ENCODE peak calls at places on chromosomes 4 and X, in nine cellular contexts. N is breast epithelium; Y is MM.1S; T is CD4-positive, alpha-beta memory T cell; H is SJSA1; B is colonic mucosa; V is SK-N-SH; U is GM23248; Q is CD8-positive, alpha-beta memory T cell. C is an unnamed sample. For H3K27me3, the result is how much of the 10 kb centered on the place peaks cover.

GRCh38 chr4:931194-931959 is 739 bp downstream of the GAK start:
- DNase-seq in N (no peak), Y (no peak), T (no peak), H (peak), B (peak), V (peak), U (peak), Q (peak), C (no peak)

GRCh38 chrX:123357941-123358340 is 173.9 kb downstream of the GRIA3 start:
- DNase-seq in N (no peak), Y (no peak), T (no peak), H (no peak), B (no peak), V (no peak), U (no peak), Q (no peak), C (no peak)

GRCh38 chrX:133911816-133912495 is 73.4 kb downstream of the GPC3 start:
- DNase-seq in N (no peak), Y (no peak), T (no peak), H (no peak), B (no peak), V (no peak), U (no peak), Q (no peak), C (no peak)

GRCh38 chr4:177479063-177479462 is 36.8 kb upstream of the AGA start:
- DNase-seq in N (no peak), Y (no peak), T (no peak), H (no peak), B (no peak), V (no peak), U (no peak), Q (no peak), C (no peak)

GRCh38 chr4:159003420-159004253 is 99.2 kb upstream of the RAPGEF2 start:
- DNase-seq in N (no peak), Y (no peak), T (no peak), H (no peak), B (no peak), V (no peak), U (peak), Q (no peak), C (no peak)

GRCh38 chrX:72584165-72584564 is 11.5 kb upstream of the HDAC8 start:
- DNase-seq in N (no peak), Y (no peak), T (no peak), H (no peak), B (no peak), V (no peak), U (no peak), Q (no peak), C (no peak)

GRCh38 chrX:70470850-70471289 is 26.2 kb downstream of the DLG3 start:
- DNase-seq in N (no peak), Y (peak), T (peak), H (no peak), B (no peak), V (no peak), U (no peak), Q (no peak), C (no peak)

GRCh38 chr4:52425751-52426326 is 233.3 kb downstream of the USP46 start:
- DNase-seq in N (no peak), Y (no peak), T (no peak), H (no peak), B (no peak), V (no peak), U (no peak), Q (no peak), C (no peak)

GRCh38 chr4:121656269-121656641 is 40.5 kb downstream of the ANXA5 start:
- DNase-seq in N (peak), Y (peak), T (peak), H (peak), B (no peak), V (peak), U (peak), Q (no peak), C (peak)

GRCh38 chrX:23513121-23513520 is 154.2 kb upstream of the PRDX4 start:
- DNase-seq in N (no peak), Y (no peak), T (no peak), H (no peak), B (no peak), V (no peak), U (no peak), Q (no peak), C (no peak)

GRCh38 chrX:131841496-131842410 is 181.3 kb upstream of the STK26 start:
- DNase-seq in N (no peak), Y (peak), T (peak), H (peak), B (no peak), V (peak), U (peak), Q (no peak), C (peak)

GRCh38 chr4:176837176-176837915 is 44.6 kb upstream of the VEGFC start:
- DNase-seq in N (no peak), Y (no peak), T (no peak), H (no peak), B (no peak), V (no peak), U (peak), Q (no peak), C (no peak)

GRCh38 chrX:68840256-68840655 is 11.4 kb downstream of the EFNB1 start:
- DNase-seq in N (no peak), Y (no peak), T (no peak), H (no peak), B (no peak), V (no peak), U (no peak), Q (no peak), C (no peak)

GRCh38 chr4:8721621-8722020 is 129.1 kb downstream of the CPZ start:
- DNase-seq in N (no peak), Y (no peak), T (no peak), H (no peak), B (no peak), V (no peak), U (no peak), Q (no peak), C (no peak)

GRCh38 chr4:138290803-138291202 is 48.7 kb upstream of the SLC7A11 start:
- DNase-seq in N (no peak), Y (no peak), T (no peak), H (no peak), B (no peak), V (no peak), U (no peak), Q (no peak), C (no peak)

GRCh38 chrX:110087485-110088356 is 84.8 kb downstream of the TMEM164 start:
- DNase-seq in N (no peak), Y (no peak), T (no peak), H (peak), B (no peak), V (no peak), U (peak), Q (no peak), C (no peak)

GRCh38 chr4:149896428-149896827 is 80.8 kb upstream of the IQCM start:
- DNase-seq in N (no peak), Y (no peak), T (no peak), H (peak), B (no peak), V (no peak), U (peak), Q (no peak), C (no peak)

GRCh38 chr4:74543983-74544382 is 99.0 kb downstream of the AREG start:
- DNase-seq in N (no peak), Y (no peak), T (no peak), H (no peak), B (no peak), V (no peak), U (peak), Q (no peak), C (no peak)

GRCh38 chr4:8911311-8912088 is 39.9 kb upstream of the HMX1 start:
- DNase-seq in N (peak), Y (no peak), T (no peak), H (no peak), B (peak), V (peak), U (peak), Q (no peak), C (no peak)

GRCh38 chr4:185112104-185112503 is 31.0 kb upstream of the SLC25A4 start:
- DNase-seq in N (no peak), Y (peak), T (no peak), H (peak), B (no peak), V (no peak), U (peak), Q (no peak), C (peak)

GRCh38 chrX:21355831-21356230 is 18.4 kb upstream of the CNKSR2 start:
- DNase-seq in N (no peak), Y (no peak), T (no peak), H (no peak), B (no peak), V (no peak), U (no peak), Q (no peak), C (no peak)

GRCh38 chr4:89363786-89364185 is 56.2 kb upstream of the GPRIN3 start:
- DNase-seq in N (no peak), Y (no peak), T (no peak), H (no peak), B (no peak), V (no peak), U (no peak), Q (no peak), C (no peak)

GRCh38 chr4:112717856-112718255 is 80.9 kb downstream of the LARP7 start:
- DNase-seq in N (no peak), Y (no peak), T (no peak), H (no peak), B (no peak), V (no peak), U (no peak), Q (no peak), C (no peak)

GRCh38 chrX:53312946-53313745 is 31.8 kb upstream of the IQSEC2 start:
- DNase-seq in N (peak), Y (peak), T (peak), H (peak), B (peak), V (peak), U (peak), Q (peak), C (peak)

GRCh38 chr4:88735554-88735953 is 37.9 kb upstream of the NAP1L5 start:
- DNase-seq in N (no peak), Y (no peak), T (no peak), H (no peak), B (no peak), V (no peak), U (no peak), Q (no peak), C (no peak)

GRCh38 chrX:37830371-37830770 is 17.0 kb downstream of the DYNLT3 start:
- DNase-seq in N (no peak), Y (no peak), T (no peak), H (no peak), B (no peak), V (no peak), U (no peak), Q (no peak), C (no peak)

GRCh38 chrX:103437147-103437873 is 61.0 kb downstream of the BEX3 start:
- DNase-seq in N (no peak), Y (no peak), T (no peak), H (no peak), B (no peak), V (no peak), U (no peak), Q (no peak), C (no peak)

GRCh38 chrX:143319526-143319925 is 197.7 kb downstream of the SPANXN3 start:
- DNase-seq in N (no peak), Y (no peak), T (no peak), H (no peak), B (no peak), V (no peak), U (no peak), Q (no peak), C (no peak)

GRCh38 chrX:17471121-17471520 is 96.1 kb downstream of the NHS start:
- DNase-seq in N (no peak), Y (no peak), T (no peak), H (no peak), B (no peak), V (no peak), U (no peak), Q (no peak), C (no peak)

GRCh38 chr4:125482822-125483221 is 168.1 kb downstream of the FAT4 start:
- DNase-seq in N (no peak), Y (no peak), T (no peak), H (no peak), B (no peak), V (no peak), U (no peak), Q (no peak), C (no peak)

GRCh38 chrX:54495814-54496516 is at the start of gene FGD1:
- DNase-seq in N (peak), Y (peak), T (peak), H (peak), B (peak), V (peak), U (peak), Q (peak), C (peak)
- H3K27me3 ChIP-seq in N (under half), Y (under half), T (under half), H (under half), B (under half), V (under half), U (under half), Q (under half), C (under half)

GRCh38 chrX:56736219-56736618 is 7.2 kb downstream of the NBDY start:
- DNase-seq in N (no peak), Y (no peak), T (no peak), H (no peak), B (no peak), V (no peak), U (no peak), Q (no peak), C (no peak)
- H3K27me3 ChIP-seq in N (under half), Y (under half), T (under half), H (under half), B (under half), V (under half), U (under half), Q (under half), C (under half)

GRCh38 chrX:120274145-120274544 is 23.5 kb downstream of the ZBTB33 start:
- DNase-seq in N (no peak), Y (no peak), T (no peak), H (no peak), B (no peak), V (no peak), U (no peak), Q (no peak), C (no peak)
- H3K27me3 ChIP-seq in N (under half), Y (under half), T (under half), H (under half), B (under half), V (under half), U (under half), Q (under half), C (under half)

GRCh38 chr4:109298279-109299010 is 4.0 kb downstream of the COL25A1 start:
- DNase-seq in N (no peak), Y (peak), T (no peak), H (no peak), B (no peak), V (peak), U (peak), Q (no peak), C (no peak)

GRCh38 chr4:109301691-109302365 is 630 bp downstream of the COL25A1 start:
- DNase-seq in N (no peak), Y (no peak), T (no peak), H (no peak), B (no peak), V (peak), U (peak), Q (no peak), C (no peak)

GRCh38 chr4:109302366-109303140 is at the start of gene COL25A1:
- DNase-seq in N (peak), Y (peak), T (peak), H (no peak), B (peak), V (peak), U (peak), Q (peak), C (peak)

GRCh38 chr4:109303141-109303499 is 662 bp upstream of the COL25A1 start:
- DNase-seq in N (no peak), Y (no peak), T (no peak), H (peak), B (no peak), V (no peak), U (peak), Q (no peak), C (no peak)
- H3K27me3 ChIP-seq in N (under half), Y (under half), T (under half), H (half or more), B (under half), V (under half), U (half or more), Q (under half), C (under half)

GRCh38 chrX:85815203-85815751 is 232.1 kb downstream of the CHM start:
- DNase-seq in N (no peak), Y (peak), T (no peak), H (no peak), B (no peak), V (no peak), U (no peak), Q (no peak), C (no peak)
- H3K27me3 ChIP-seq in N (under half), Y (under half), T (under half), H (under half), B (under half), V (under half), U (under half), Q (under half), C (under half)

DNA sequence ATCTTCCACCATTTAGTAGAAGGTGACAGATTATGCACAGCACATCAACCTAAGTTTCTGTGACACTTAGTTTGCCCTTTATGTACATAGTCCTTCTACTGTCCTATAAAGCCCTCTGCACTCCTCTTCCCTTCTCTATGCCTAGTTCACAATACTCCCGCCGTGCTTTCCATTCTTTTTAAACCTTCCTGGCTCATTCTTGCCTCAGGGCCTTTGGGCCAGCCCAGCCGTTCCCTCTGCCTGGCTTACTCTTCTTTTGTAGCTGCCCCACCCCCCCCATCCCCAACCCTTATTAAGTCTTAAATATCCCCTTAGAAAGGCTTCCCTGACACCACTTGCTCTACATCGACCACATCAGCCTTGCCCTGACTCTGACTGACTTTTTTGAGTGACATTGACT is 33.0 kb downstream of the SGMS2 start:
- DNase-seq in N (no peak), Y (no peak), T (no peak), H (no peak), B (no peak), V (no peak), U (no peak), Q (no peak), C (no peak)
- H3K27me3 ChIP-seq in N (under half), Y (under half), T (under half), H (under half), B (under half), V (under half), U (under half), Q (under half), C (under half)

DNA sequence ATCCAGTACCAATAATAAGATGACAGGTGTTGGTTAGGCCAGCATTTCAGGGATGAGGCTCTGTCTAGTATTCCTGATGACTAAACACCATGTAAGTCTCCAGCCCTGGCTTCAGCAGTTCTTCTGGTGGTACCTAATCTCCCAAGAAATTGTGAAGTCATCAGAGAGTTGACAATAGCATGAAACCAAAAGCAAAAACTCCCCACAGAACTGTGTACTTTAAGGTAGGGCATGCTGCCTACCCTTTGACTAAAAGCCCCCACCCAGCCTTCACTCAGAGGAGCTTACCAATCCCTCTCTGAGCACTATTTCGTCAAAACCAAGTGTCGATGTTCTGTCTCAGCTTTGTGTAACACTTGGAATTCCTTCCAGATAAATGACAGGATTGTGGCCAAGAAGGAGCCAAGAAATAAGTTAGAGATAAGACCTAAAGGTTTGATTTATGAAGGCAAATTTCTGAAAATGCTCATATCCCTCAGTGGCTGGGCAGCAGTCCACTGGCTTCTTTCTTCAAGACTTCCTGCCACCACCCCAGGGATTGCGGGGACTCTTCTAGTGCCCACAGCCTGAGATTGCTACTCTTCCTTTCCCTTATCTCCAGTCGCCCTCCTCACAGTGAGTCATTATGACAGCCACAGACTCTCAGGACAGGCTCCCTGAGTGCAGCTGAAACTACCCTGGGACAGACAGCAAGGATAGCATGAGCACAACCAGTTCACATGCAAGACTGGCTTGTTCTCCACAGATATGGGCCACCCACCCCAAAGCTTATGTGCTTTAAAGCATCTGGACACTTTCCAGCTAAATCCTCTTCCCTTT is 67.3 kb upstream of the LHFPL1 start:
- DNase-seq in N (no peak), Y (no peak), T (no peak), H (no peak), B (no peak), V (no peak), U (peak), Q (no peak), C (peak)
- H3K27me3 ChIP-seq in N (under half), Y (under half), T (under half), H (under half), B (under half), V (under half), U (under half), Q (under half), C (under half)

GRCh38 chrX:40149286-40150175 is 51.8 kb upstream of the BCOR start:
- DNase-seq in N (no peak), Y (no peak), T (no peak), H (no peak), B (no peak), V (no peak), U (no peak), Q (no peak), C (no peak)
- H3K27me3 ChIP-seq in N (half or more), Y (under half), T (under half), H (under half), B (half or more), V (under half), U (under half), Q (under half), C (under half)

DNA sequence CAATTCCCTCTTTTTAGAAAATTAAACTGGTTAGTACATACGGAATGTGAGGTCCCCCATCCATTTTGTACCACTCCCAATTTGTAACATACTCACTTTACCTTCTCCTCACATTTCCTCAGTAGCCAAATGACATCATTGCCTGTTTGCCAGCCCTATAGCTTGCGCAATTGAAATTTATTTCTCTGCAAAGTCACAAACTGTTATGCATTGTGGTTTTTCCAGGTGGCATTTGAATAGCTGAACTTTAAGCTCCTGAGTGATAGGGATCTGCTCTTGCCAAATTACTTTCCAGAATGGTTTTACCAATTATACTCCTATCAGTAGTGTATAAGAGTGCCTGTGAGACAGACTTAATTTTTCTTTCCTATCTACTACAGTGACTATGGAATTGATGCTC is 7.7 kb downstream of the COL4A5 start:
- DNase-seq in N (no peak), Y (no peak), T (no peak), H (no peak), B (no peak), V (no peak), U (peak), Q (no peak), C (no peak)
- H3K27me3 ChIP-seq in N (under half), Y (under half), T (under half), H (under half), B (under half), V (under half), U (under half), Q (under half), C (under half)

DNA sequence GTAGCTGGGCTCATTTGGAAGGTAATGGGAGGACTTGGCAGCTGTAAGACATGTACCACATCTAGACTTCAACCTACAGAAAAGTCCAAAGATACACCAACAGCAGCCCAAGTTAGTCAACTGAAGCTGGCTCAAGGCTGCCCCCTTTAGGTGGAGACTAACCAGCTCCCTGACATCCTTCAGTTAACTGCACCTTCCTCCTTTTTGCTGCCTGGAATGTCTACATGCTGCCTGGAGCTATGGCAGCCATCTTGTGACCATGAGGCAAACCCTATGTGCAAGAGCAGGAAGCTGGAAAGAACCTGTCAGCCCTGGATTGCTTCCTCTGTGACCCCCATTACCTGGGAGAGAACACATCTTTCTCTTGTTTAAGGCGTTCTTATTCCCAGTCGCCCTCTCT is 25.8 kb downstream of the ARSD start:
- DNase-seq in N (no peak), Y (no peak), T (no peak), H (no peak), B (no peak), V (no peak), U (no peak), Q (no peak), C (no peak)
- H3K27me3 ChIP-seq in N (under half), Y (under half), T (under half), H (under half), B (under half), V (under half), U (under half), Q (under half), C (under half)